ENCODE peak calls at places on chromosomes 1 and 21, in five cellular contexts. Y is AG09309; P is endothelial cell; Z is activated CD4-positive, CD25-positive, alpha-beta regulatory T cell; A is right cardiac atrium. N is an unnamed sample.

GRCh38 chr1:174191255-174191906 is 32.1 kb downstream of the RABGAP1L start:
- DNase-seq in Z (no peak), A (no peak), P (no peak), Y (peak), N (no peak)

GRCh38 chr1:208177656-208178055 is 66.5 kb downstream of the PLXNA2 start:
- DNase-seq in A (no peak), Y (no peak), Z (no peak), P (no peak), N (no peak)

GRCh38 chr1:154730251-154730650 is 122.3 kb upstream of the ADAR start:
- DNase-seq in A (no peak), P (peak), Z (no peak), Y (no peak), N (no peak)

GRCh38 chr1:8814870-8815269 is 2.6 kb downstream of the RERE start:
- DNase-seq in Y (no peak), P (peak), A (no peak), Z (no peak), N (no peak)

GRCh38 chr1:75470448-75470847 is 140.5 kb downstream of the SLC44A5 start:
- DNase-seq in Z (no peak), P (no peak), Y (no peak), A (no peak), N (no peak)

GRCh38 chr1:167629681-167630567 is at the start of gene RCSD1:
- DNase-seq in P (peak), A (peak), Z (peak), Y (no peak), N (peak)

GRCh38 chr1:53765656-53766055 is 26.7 kb upstream of the GLIS1 start:
- DNase-seq in Z (no peak), Y (no peak), A (no peak), P (no peak), N (no peak)

GRCh38 chr1:157968503-157968902 is 24.9 kb upstream of the KIRREL1 start:
- DNase-seq in P (no peak), A (peak), Z (no peak), Y (no peak), N (no peak)

GRCh38 chr1:47527653-47528272 is 89.9 kb downstream of the FOXD2 start:
- DNase-seq in Y (no peak), Z (no peak), P (peak), A (no peak), N (no peak)

GRCh38 chr1:202648822-202649221 is 61.4 kb downstream of the SYT2 start:
- DNase-seq in A (no peak), P (no peak), Y (no peak), Z (no peak), N (no peak)

GRCh38 chr21:45992311-45993209 is 11.0 kb downstream of the COL6A1 start:
- DNase-seq in Z (no peak), P (peak), Y (no peak), A (peak), N (peak)

GRCh38 chr1:209839875-209840491 is 12.2 kb downstream of the UTP25 start:
- DNase-seq in Z (no peak), A (no peak), P (no peak), Y (peak), N (no peak)